ENCODE peak calls at places on chromosomes 11 and 22, in eight cellular contexts. I, Z, S, Y, F, Q, C and O are unnamed samples.

GRCh38 chr11:78549624-78550409 is 24.8 kb downstream of the NARS2 start:
- DNase-seq in Z (no peak), Q (no peak), S (no peak), Y (no peak), I (no peak), F (no peak), C (no peak), O (no peak)

GRCh38 chr11:12799373-12799835 is 125.2 kb downstream of the TEAD1 start:
- DNase-seq in Y (no peak), S (no peak), F (no peak), C (no peak), I (no peak), Z (no peak), Q (no peak), O (no peak)

GRCh38 chr22:37167176-37167980 is 17.7 kb upstream of the IL2RB start:
- DNase-seq in Q (no peak), I (no peak), Z (peak; percentile 34), C (no peak), F (peak; percentile 53), Y (no peak), S (no peak), O (no peak)

GRCh38 chr11:10631761-10632160 is 61.8 kb downstream of the IRAG1 start:
- DNase-seq in Y (no peak), I (no peak), Z (no peak), C (no peak), F (peak; percentile 18), Q (no peak), S (no peak), O (no peak)

GRCh38 chr11:40445391-40445790 is 1014.1 kb downstream of the LRRC4C start:
- DNase-seq in I (no peak), F (no peak), Q (no peak), Z (no peak), S (no peak), Y (peak; percentile 6), C (no peak), O (peak; percentile 16)

GRCh38 chr22:35393116-35394010 is 6.6 kb upstream of the MCM5 start:
- DNase-seq in I (no peak), Z (no peak), Y (no peak), F (peak; percentile 36), S (no peak), Q (no peak), C (no peak), O (no peak)

GRCh38 chr11:130592056-130592455 is 143.6 kb downstream of the ADAMTS15 start:
- DNase-seq in I (no peak), S (no peak), Q (no peak), C (peak; percentile 67), F (no peak), Y (no peak), Z (no peak), O (peak; percentile 21)

GRCh38 chr11:108019870-108020540 is 11.3 kb downstream of the CUL5 start:
- DNase-seq in Y (no peak), C (peak; percentile 41), F (no peak), Z (no peak), I (no peak), S (peak; percentile 37), Q (peak; percentile 79), O (peak; percentile 36)

GRCh38 chr11:102330226-102330625 is 12.9 kb downstream of the BIRC3 start:
- DNase-seq in C (peak; percentile 48), I (no peak), S (no peak), Y (no peak), F (no peak), Q (no peak), Z (no peak), O (no peak)

GRCh38 chr11:71114124-71114851 is 138.1 kb downstream of the SHANK2 start:
- DNase-seq in F (no peak), S (no peak), Z (no peak), Y (no peak), I (no peak), Q (no peak), C (no peak), O (no peak)

GRCh38 chr11:22491826-22492225 is 133.8 kb downstream of the FANCF start:
- DNase-seq in S (no peak), C (peak; percentile 85), I (no peak), Q (no peak), Y (no peak), F (no peak), Z (no peak), O (no peak)

GRCh38 chr11:95248666-95249467 is 17.9 kb upstream of the SESN3 start:
- DNase-seq in S (no peak), Q (no peak), Z (no peak), C (no peak), Y (no peak), F (peak; percentile 57), I (no peak), O (no peak)

GRCh38 chr22:33013051-33013450 is 45.1 kb downstream of the SYN3 start:
- DNase-seq in I (no peak), C (no peak), Q (no peak), Y (no peak), S (no peak), Z (no peak), F (peak; percentile 42), O (no peak)

GRCh38 chr22:44448271-44448780 is 49.7 kb downstream of the RTL6 start:
- DNase-seq in C (peak; percentile 98), F (peak; percentile 34), I (no peak), Z (peak; percentile 90), Q (no peak), S (peak; percentile 77), Y (peak; percentile 83), O (peak; percentile 89)

GRCh38 chr11:78961186-78961782 is 386.6 kb upstream of the NARS2 start:
- DNase-seq in Y (peak; percentile 44), I (no peak), C (peak; percentile 29), F (peak; percentile 82), Z (no peak), Q (peak; percentile 16), S (no peak), O (peak; percentile 37)

GRCh38 chr11:64323373-64323772 is 5.5 kb downstream of the PRDX5 start:
- DNase-seq in Y (no peak), Q (no peak), S (no peak), C (no peak), F (no peak), I (no peak), Z (no peak), O (no peak)

GRCh38 chr11:120209750-120210650 is 832 bp upstream of the OAF start:
- DNase-seq in F (no peak), Y (no peak), I (no peak), S (no peak), Z (no peak), Q (no peak), C (peak; percentile 46), O (peak; percentile 30)

GRCh38 chr22:45884201-45885067 is 92.5 kb downstream of the WNT7B start:
- DNase-seq in S (no peak), C (no peak), Y (no peak), Z (peak; percentile 31), F (peak; percentile 42), Q (no peak), I (no peak), O (no peak)

GRCh38 chr11:22130462-22131053 is 62.3 kb upstream of the ANO5 start:
- DNase-seq in I (no peak), S (no peak), Z (no peak), F (no peak), Y (peak; percentile 9), C (peak; percentile 14), Q (no peak), O (no peak)

GRCh38 chr11:33444835-33445594 is 187.8 kb downstream of the HIPK3 start:
- DNase-seq in C (peak; percentile 35), I (no peak), S (no peak), Z (no peak), Q (no peak), Y (no peak), F (no peak), O (no peak)

GRCh38 chr11:131033151-131033651 is 116.9 kb upstream of the SNX19 start:
- DNase-seq in S (no peak), Y (peak; percentile 55), F (peak; percentile 77), C (peak; percentile 96), I (no peak), Z (peak; percentile 45), Q (peak; percentile 43), O (peak; percentile 92)

GRCh38 chr11:45089845-45090499 is 56.5 kb upstream of the PRDM11 start:
- DNase-seq in I (no peak), Y (peak; percentile 60), Z (no peak), Q (no peak), F (peak; percentile 78), S (no peak), C (peak; percentile 82), O (peak; percentile 76)

GRCh38 chr11:129949976-129950318 is 52.7 kb downstream of the PRDM10 start:
- DNase-seq in Z (no peak), Q (no peak), C (no peak), S (no peak), F (no peak), Y (no peak), I (no peak), O (no peak)

DNA sequence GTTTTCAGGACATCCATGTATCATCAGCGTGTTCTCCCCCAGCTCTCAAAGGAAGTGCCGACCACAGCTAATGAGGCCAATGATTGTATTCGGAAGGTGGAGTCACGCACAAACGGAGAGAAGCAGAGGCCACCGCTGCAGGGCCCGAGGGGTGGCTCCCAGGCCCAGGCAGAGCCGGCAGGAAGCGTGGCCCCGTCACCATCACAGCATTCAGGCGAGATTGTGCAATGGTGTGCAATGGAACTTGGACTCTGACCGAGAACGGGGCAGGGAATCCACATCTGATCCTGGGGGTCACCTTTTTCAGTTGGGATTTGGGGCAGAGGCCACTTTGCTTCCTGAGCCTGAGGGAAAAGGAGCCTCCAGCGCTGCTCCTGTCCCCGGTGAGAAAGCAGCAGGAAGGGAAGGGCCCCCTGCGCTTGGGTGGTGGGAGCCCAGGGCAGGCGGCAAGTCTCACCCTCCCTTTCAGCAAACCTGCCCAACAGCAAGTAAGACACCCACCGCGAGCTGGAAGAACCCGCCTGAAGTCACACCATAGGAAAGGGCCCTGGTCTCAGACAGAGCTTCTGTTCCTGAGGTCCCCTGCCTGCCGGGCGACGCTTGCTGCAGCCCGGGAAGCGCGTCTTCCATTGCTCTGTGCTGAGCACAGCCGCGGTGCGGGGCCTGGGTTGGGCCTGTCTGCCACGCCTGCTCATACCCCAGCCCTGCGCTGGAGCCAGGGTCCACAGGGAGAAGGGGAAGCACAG is 1430.7 kb downstream of the BRD1 start:
- DNase-seq in Q (no peak), Y (no peak), C (no peak), I (no peak), Z (no peak), F (no peak), S (no peak), O (no peak)
- H3K9me3 ChIP-seq in Q (no peaks in the 10 kb centered on the region), Y (no peaks in the 10 kb centered on the region), C (no peaks in the 10 kb centered on the region), I (no peaks in the 10 kb centered on the region), Z (no peaks in the 10 kb centered on the region), F (no peaks in the 10 kb centered on the region), S (no peaks in the 10 kb centered on the region), O (no peaks in the 10 kb centered on the region)

GRCh38 chr11:100769617-100770016 is 82.5 kb downstream of the ARHGAP42 start:
- DNase-seq in F (no peak), Y (no peak), S (no peak), I (no peak), C (no peak), Z (no peak), Q (no peak), O (no peak)
- H3K27ac ChIP-seq in F (no peak overlapping the region), Y (no peak overlapping the region), S (no peak overlapping the region), I (no peak overlapping the region), C (no peak overlapping the region), Z (no peak overlapping the region), Q (no peak overlapping the region), O (no peak overlapping the region)

GRCh38 chr22:22742641-22743040 is 98.2 kb downstream of the GGTLC2 start:
- DNase-seq in F (no peak), S (no peak), Z (no peak), Y (no peak), C (no peak), I (no peak), Q (no peak), O (no peak)
- H3K9me3 ChIP-seq in F (no peaks in the 10 kb centered on the region), S (no peaks in the 10 kb centered on the region), Z (no peaks in the 10 kb centered on the region), Y (no peaks in the 10 kb centered on the region), C (no peaks in the 10 kb centered on the region), I (no peaks in the 10 kb centered on the region), Q (no peaks in the 10 kb centered on the region), O (no peaks in the 10 kb centered on the region)

GRCh38 chr11:68373810-68374501 is 61.6 kb downstream of the LRP5 start:
- DNase-seq in I (no peak), Z (peak; percentile 79), C (peak; percentile 50), Y (no peak), S (peak; percentile 53), F (no peak), Q (no peak), O (peak; percentile 72)
- H3K27ac ChIP-seq in I (no peak overlapping the region), Z (peak overlapping the region; percentile 89), C (peak overlapping the region; percentile 13), Y (peak overlapping the region; percentile 41), S (peak overlapping the region; percentile 68), F (peak overlapping the region; percentile 99), Q (no peak overlapping the region), O (peak overlapping the region; percentile 50)